ENCODE peak calls at places on chromosomes 2 and 18, in six cellular contexts. P is GM12878, C is HCT116, Q is H1, V is K562, T is HepG2. J is an unnamed sample.

GRCh38 chr2:130355181-130355577 is 677 bp upstream of the PTPN18 start:
- DNase-seq in P (no peak), C (no peak), Q (no peak), V (no peak), T (no peak), J (no peak)

GRCh38 chr2:45937990-45938389 is 286.5 kb downstream of the PRKCE start:
- DNase-seq in P (no peak), C (no peak), Q (no peak), V (no peak), T (no peak), J (no peak)

GRCh38 chr2:58428553-58429284 is 187.6 kb upstream of the FANCL start:
- DNase-seq in P (no peak), C (no peak), Q (peak), V (no peak), T (no peak), J (no peak)

GRCh38 chr18:79203017-79203605 is 133.9 kb downstream of the ATP9B start:
- DNase-seq in P (no peak), C (peak), Q (no peak), V (no peak), T (no peak), J (no peak)

GRCh38 chr2:26621469-26622199 is 19.5 kb downstream of the CIB4 start:
- DNase-seq in P (no peak), C (no peak), Q (peak), V (no peak), T (no peak), J (peak)

GRCh38 chr2:46510596-46511177 is 31.3 kb downstream of the TMEM247 start:
- DNase-seq in P (no peak), C (no peak), Q (no peak), V (no peak), T (no peak), J (no peak)

GRCh38 chr2:98912221-98912851 is 23.7 kb downstream of the CRACDL start:
- DNase-seq in P (no peak), C (peak), Q (peak), V (no peak), T (no peak), J (no peak)

GRCh38 chr2:190470256-190470826 is 62.2 kb downstream of the MFSD6 start:
- DNase-seq in P (no peak), C (no peak), Q (no peak), V (no peak), T (no peak), J (no peak)

GRCh38 chr2:186309901-186310300 is 176.2 kb upstream of the ZC3H15 start:
- DNase-seq in P (no peak), C (no peak), Q (no peak), V (no peak), T (no peak), J (no peak)

GRCh38 chr2:232593931-232594330 is 39.5 kb upstream of the EFHD1 start:
- DNase-seq in P (no peak), C (no peak), Q (no peak), V (no peak), T (no peak), J (no peak)

DNA sequence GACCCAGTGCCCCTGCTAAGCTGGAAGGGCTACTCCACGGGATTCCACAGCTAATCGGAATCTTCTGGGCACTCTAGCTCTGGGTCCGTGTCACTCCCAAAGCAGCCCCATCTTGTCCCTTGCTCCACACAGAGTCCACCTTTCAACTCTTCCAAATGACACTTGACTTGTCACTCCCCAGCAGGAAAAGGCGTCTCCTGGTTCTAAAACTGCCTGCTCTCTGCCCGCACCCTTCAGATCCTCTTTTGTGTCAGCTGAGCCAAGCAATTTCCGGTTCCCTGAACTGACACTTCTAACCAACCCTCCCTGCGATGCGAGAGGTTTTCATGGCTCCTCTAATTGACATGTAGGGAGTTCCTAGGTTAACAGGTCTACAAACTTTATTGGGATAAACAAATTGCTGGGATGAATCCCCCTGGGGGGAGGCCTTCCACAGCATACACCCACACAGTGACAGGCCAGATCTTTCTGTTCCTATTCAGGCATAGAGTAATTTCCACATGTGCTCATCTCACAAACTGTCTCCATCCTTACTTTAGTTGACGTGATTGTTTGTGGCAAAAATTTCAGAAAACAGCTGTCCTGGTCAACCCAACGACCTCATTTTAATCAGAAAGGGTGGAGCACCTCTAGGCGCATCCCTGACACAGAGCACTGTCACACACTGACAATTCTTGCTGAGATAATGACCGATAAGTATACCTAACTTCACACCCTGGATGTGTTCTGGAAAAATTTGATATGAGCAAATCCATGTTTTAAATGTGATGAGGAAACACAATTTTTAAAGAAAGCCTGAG is 104.9 kb downstream of the RBMS1 start:
- DNase-seq in P (no peak), C (no peak), Q (no peak), V (no peak), T (no peak), J (no peak)
- TF ChIP-seq JUND in P (no peak), C (no peak), Q (no peak), V (no peak), T (no peak), J (no peak)

GRCh38 chr2:101064868-101065549 is 62.9 kb downstream of the RPL31 start:
- DNase-seq in P (no peak), C (peak), Q (no peak), V (no peak), T (peak), J (no peak)
- TF ChIP-seq JUND in P (no peak), C (peak), Q (no peak), V (no peak), T (no peak), J (no peak)

GRCh38 chr2:111250448-111251030 is 129.8 kb downstream of the BCL2L11 start:
- DNase-seq in P (no peak), C (no peak), Q (no peak), V (no peak), T (peak), J (no peak)
- TF ChIP-seq JUND in P (no peak), C (no peak), Q (no peak), V (no peak), T (no peak), J (no peak)

DNA sequence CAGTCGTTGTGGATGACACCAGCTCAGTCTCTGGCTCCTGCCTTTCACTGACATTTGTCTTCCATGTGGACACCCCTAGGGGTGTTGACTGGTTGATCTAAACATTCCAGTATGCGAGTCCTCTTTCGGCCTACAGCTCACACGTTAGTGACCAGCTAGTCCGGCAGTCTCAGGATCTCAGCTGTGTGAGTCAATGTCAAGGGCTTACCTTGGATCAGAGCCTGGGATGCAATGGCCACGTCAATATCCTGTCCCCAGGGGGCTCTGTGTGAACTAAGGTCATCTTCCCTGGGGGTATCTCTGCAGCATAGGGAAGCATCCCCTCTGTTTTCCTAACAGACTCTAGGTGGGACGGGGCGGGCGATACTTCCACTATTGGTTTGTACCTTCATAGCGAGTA is 35.1 kb upstream of the YWHAQ start:
- DNase-seq in P (no peak), C (no peak), Q (no peak), V (no peak), T (no peak), J (no peak)
- TF ChIP-seq JUND in P (no peak), C (no peak), Q (no peak), V (no peak), T (no peak), J (no peak)

GRCh38 chr2:78035804-78036203 is 513.6 kb upstream of the LRRTM4 start:
- DNase-seq in P (no peak), C (no peak), Q (no peak), V (no peak), T (no peak), J (no peak)
- TF ChIP-seq JUND in P (no peak), C (no peak), Q (no peak), V (no peak), T (no peak), J (no peak)

DNA sequence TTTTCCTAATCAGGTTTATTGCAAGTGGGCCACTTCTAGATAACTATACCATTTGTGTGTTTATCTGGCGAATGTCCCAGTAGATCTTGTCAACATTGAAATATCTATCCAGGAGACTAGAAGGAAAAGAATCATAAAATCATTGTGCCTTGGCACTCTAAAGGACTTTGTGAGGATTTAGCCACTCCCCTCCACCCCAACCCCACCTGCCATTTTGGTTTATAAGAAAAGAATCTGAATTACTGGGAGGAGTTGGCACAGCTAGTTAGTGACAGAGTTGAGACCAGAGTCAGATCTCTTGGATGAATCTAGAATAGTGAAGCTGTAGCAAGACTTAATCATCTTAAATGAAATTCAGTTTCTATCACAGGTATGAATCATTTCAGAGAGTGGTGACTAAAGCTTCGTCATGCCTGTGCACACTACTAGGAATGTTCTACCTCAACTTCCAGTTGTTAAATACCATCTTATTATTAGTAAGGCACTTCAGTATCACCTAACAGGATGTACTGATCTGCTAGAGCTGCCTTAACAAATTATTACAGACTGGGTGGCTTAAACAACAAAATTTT is 212.7 kb upstream of the SLC14A2 start:
- DNase-seq in P (no peak), C (no peak), Q (no peak), V (no peak), T (no peak), J (no peak)
- TF ChIP-seq JUND in P (no peak), C (no peak), Q (no peak), V (no peak), T (no peak), J (no peak)

DNA sequence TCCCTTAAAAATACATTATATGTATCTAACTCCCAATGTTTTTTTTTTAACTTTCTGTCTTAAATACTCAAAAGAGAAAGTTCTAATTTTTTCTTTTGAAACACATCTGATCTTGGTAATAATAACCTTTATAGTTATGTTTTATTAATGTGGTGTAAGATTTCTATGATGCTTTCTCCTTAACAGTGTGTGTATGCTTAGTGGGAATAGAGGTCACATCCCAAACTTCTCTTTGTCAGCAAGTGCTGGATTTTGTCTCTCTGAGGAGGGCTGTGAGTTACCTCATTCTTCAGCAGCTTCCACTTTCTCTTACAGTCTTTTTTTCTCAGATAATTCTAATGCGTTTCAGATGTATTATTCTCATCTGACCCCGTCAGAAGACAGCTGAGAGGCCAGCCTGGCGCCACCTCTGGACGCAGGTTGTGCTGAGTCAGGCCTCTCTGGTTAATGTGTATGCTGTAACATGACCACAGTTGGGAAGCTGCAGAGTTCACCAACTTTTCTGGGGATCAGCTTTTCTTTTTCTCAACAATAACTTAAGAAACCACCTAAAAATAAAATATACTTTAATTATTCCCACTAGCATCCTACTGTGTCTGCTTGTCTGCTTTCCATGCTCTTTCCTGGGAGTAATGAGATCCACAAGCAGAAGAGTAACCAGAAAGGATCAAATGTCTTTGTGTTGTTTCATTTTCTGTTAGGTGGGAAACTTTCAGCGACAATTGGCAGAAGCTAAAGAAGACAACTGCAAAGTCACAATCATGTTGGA is 79.5 kb downstream of the CCDC150 start:
- DNase-seq in P (no peak), C (no peak), Q (peak), V (peak), T (peak), J (no peak)
- TF ChIP-seq JUND in P (no peak), C (no peak), Q (no peak), V (no peak), T (no peak), J (no peak)

J was measured in T47D.